ENCODE peak calls at places on chromosomes 16 and 17, in six cellular contexts. R is adipocyte; E is CD4-positive, CD25-positive, alpha-beta regulatory T cell; B is PC-9; K is IMR-90; U is A549. A is an unnamed sample. For H3K4me1, the result is how much of the 10 kb centered on the place peaks cover.

GRCh38 chr16:17354121-17354750 is 116.5 kb downstream of the XYLT1 start:
- DNase-seq in K (no peak), B (no peak), E (no peak), R (no peak), U (no peak), A (no peak)

GRCh38 chr17:67210915-67211314 is 34.1 kb downstream of the HELZ start:
- DNase-seq in R (no peak), U (no peak), E (no peak), K (no peak), B (no peak), A (no peak)

GRCh38 chr17:70271200-70271599 is 101.9 kb downstream of the KCNJ2 start:
- DNase-seq in B (no peak), E (no peak), K (no peak), R (no peak), U (no peak), A (no peak)

GRCh38 chr17:49513616-49514373 is 18.7 kb downstream of the NGFR start:
- DNase-seq in K (no peak), U (no peak), R (no peak), B (no peak), E (no peak), A (no peak)

GRCh38 chr17:73987395-73987794 is 216.1 kb upstream of the RPL38 start:
- DNase-seq in R (no peak), B (no peak), K (no peak), U (no peak), E (no peak), A (no peak)

GRCh38 chr16:15967223-15967546 is 17.8 kb downstream of the ABCC1 start:
- DNase-seq in K (no peak), E (no peak), U (no peak), R (no peak), B (no peak), A (peak)

GRCh38 chr16:62240722-62241121 is 204.5 kb upstream of the CDH8 start:
- DNase-seq in B (no peak), U (no peak), R (no peak), K (no peak), E (no peak), A (no peak)

GRCh38 chr16:54928421-54929089 is 2.1 kb upstream of the IRX5 start:
- DNase-seq in K (no peak), R (peak), E (no peak), B (peak), U (peak), A (peak)

GRCh38 chr17:32157225-32157624 is 14.9 kb downstream of the RHOT1 start:
- DNase-seq in B (peak), E (no peak), R (peak), U (no peak), K (peak), A (peak)

GRCh38 chr16:50751528-50751927 is 9.6 kb downstream of the CYLD start:
- DNase-seq in K (no peak), U (no peak), E (no peak), R (no peak), B (no peak), A (no peak)

GRCh38 chr16:67555795-67556212 is 6.5 kb upstream of the CTCF start:
- DNase-seq in E (peak), B (peak), R (no peak), K (peak), U (no peak), A (peak)

GRCh38 chr16:48596326-48596725 is 13.7 kb downstream of the N4BP1 start:
- DNase-seq in R (no peak), K (no peak), U (no peak), B (no peak), E (no peak), A (no peak)

GRCh38 chr17:82097187-82097918 is 683 bp downstream of the FASN start:
- DNase-seq in E (peak), B (peak), K (peak), U (peak), R (peak), A (peak)

GRCh38 chr16:57645691-57646387 is 17.4 kb downstream of the ADGRG1 start:
- DNase-seq in U (no peak), R (peak), K (peak), B (no peak), E (no peak), A (peak)

GRCh38 chr17:45021607-45022287 is 29.7 kb downstream of the DCAKD start:
- DNase-seq in K (peak), R (peak), E (peak), B (no peak), U (peak), A (peak)

GRCh38 chr17:45958994-45959665 is 39.9 kb upstream of the STH start:
- DNase-seq in U (no peak), B (no peak), K (no peak), E (no peak), R (no peak), A (no peak)

GRCh38 chr17:52606098-52606497 is 447.6 kb upstream of the CA10 start:
- DNase-seq in R (no peak), K (no peak), E (no peak), B (no peak), U (no peak), A (peak)

GRCh38 chr17:28282596-28282995 is 36.4 kb upstream of the TMEM97 start:
- DNase-seq in E (no peak), R (peak), U (no peak), K (peak), B (peak), A (peak)

GRCh38 chr16:67269766-67270165 is 9.6 kb upstream of the PLEKHG4 start:
- DNase-seq in U (no peak), B (no peak), K (no peak), R (no peak), E (no peak), A (peak)

GRCh38 chr16:65214196-65214595 is 92.3 kb upstream of the CDH11 start:
- DNase-seq in R (no peak), U (no peak), B (no peak), K (peak), E (no peak), A (peak)

GRCh38 chr17:69452664-69453260 is 38.3 kb downstream of the MAP2K6 start:
- DNase-seq in U (no peak), E (no peak), B (no peak), R (no peak), K (no peak), A (no peak)

GRCh38 chr16:1514507-1514906 is 19.0 kb upstream of the TMEM204 start:
- DNase-seq in R (no peak), E (no peak), U (no peak), K (no peak), B (no peak), A (no peak)

GRCh38 chr17:28180449-28180848 is 138.0 kb downstream of the NLK start:
- DNase-seq in K (peak), B (no peak), U (no peak), R (peak), E (no peak), A (peak)

GRCh38 chr16:66846831-66847230 is 2.6 kb downstream of the CA7 start:
- DNase-seq in U (no peak), E (no peak), R (no peak), K (no peak), B (no peak), A (no peak)

GRCh38 chr16:59236804-59237463 is 502.8 kb upstream of the GOT2 start:
- DNase-seq in U (no peak), K (no peak), B (no peak), E (no peak), R (no peak), A (no peak)

GRCh38 chr16:14358697-14359305 is 271.3 kb downstream of the PARN start:
- DNase-seq in E (no peak), R (no peak), B (no peak), U (no peak), K (no peak), A (no peak)

GRCh38 chr17:29273924-29274323 is 20.0 kb downstream of the NUFIP2 start:
- DNase-seq in B (no peak), K (no peak), U (no peak), R (no peak), E (no peak), A (no peak)

GRCh38 chr17:49381033-49381432 is 19.0 kb upstream of the ZNF652 start:
- DNase-seq in U (no peak), B (no peak), E (no peak), R (no peak), K (no peak), A (no peak)

GRCh38 chr17:2594657-2595085 is 1.2 kb downstream of the PAFAH1B1 start:
- DNase-seq in E (peak), U (no peak), B (no peak), K (no peak), R (peak), A (peak)

GRCh38 chr17:17084317-17084835 is 42.1 kb downstream of the MPRIP start:
- DNase-seq in B (no peak), K (no peak), U (no peak), R (no peak), E (no peak), A (no peak)

GRCh38 chr16:23896832-23897821 is 61.3 kb downstream of the PRKCB start:
- DNase-seq in E (no peak), R (no peak), B (no peak), K (no peak), U (no peak), A (no peak)

GRCh38 chr17:64781013-64781392 is 118.9 kb upstream of the SMURF2 start:
- DNase-seq in B (no peak), K (no peak), R (no peak), U (no peak), E (no peak), A (peak)

GRCh38 chr17:2084129-2084765 is 29.3 kb downstream of the HIC1 start:
- DNase-seq in R (peak), U (no peak), B (peak), E (no peak), K (peak), A (peak)

GRCh38 chr16:3770530-3770929 is 53.2 kb upstream of the TRAP1 start:
- DNase-seq in K (no peak), R (no peak), U (no peak), E (no peak), B (no peak), A (no peak)

GRCh38 chr16:70741779-70742125 is 55.9 kb upstream of the MTSS2 start:
- DNase-seq in U (no peak), R (no peak), B (no peak), K (no peak), E (no peak), A (no peak)

GRCh38 chr17:65121916-65122821 is 15.0 kb upstream of the RGS9 start:
- DNase-seq in U (no peak), R (no peak), K (no peak), B (no peak), E (no peak), A (no peak)

GRCh38 chr17:63622571-63623390 is 564 bp downstream of the MAP3K3 start:
- DNase-seq in K (peak), U (peak), R (peak), B (peak), E (peak), A (peak)
- H3K4me1 ChIP-seq in K (under half), U (under half), R (under half), B (under half), E (under half), A (under half)

DNA sequence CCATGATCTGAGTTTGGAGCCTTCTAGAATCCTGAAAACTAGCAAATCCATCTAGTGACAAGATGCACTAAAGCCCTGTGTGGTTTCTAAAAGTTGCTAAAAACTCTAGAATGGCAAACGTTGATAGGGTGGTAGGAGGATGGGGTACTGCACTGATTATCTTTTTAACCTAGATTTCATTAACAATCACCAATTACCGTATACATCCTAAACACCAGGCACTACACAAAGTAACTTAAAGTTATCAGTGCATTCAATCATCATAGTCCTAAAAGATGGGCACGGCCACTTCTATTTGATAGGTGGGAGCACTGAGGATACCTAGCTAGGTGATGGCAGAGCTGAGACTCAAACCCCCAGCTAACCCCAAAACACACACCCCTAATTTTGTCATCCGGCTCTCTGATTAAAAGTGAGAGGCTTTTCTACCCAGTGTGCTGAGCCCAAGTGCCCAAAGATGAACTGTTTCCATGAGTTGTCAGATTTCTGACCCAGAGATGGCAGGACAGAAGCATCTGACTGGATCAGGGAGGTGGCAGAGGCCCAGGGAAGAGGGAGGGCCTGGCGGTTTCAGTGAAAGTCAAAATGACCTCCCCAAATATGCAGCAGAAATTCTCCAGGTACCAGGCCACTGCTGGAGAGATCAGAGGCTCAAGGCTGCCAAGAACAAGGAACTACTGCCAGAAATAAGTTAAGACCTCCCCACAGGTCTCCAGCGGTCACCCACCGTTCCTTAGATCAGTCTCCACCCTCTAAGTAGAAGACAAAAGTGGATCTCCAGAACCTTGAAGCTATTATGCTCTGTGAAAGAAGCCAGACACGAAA is 396.8 kb downstream of the SOX9 start:
- DNase-seq in U (no peak), B (no peak), K (no peak), R (no peak), E (no peak), A (no peak)
- H3K4me1 ChIP-seq in U (half or more), B (under half), K (under half), R (under half), E (under half), A (under half)

DNA sequence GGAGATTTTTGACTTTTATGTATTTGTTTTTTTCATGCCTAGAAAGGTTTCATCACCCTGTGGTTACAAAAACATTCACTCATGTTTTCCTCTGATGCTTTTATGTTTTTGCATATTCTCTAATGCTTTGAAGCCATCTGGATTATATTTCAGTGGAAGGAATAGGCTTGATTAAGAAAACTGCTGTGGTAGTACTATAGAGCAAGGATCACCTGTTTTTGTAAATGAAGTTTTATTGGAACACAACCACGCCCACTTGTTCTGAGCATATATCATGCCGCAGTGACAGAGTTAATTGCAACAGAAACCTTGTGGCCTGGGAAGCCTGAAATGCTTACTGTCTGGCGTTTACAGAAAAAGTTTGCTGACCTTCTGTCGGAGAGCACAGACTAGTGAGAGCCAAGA is 11.5 kb downstream of the COX10 start:
- DNase-seq in E (no peak), R (peak), U (no peak), B (no peak), K (no peak), A (peak)
- H3K4me1 ChIP-seq in E (under half), R (under half), U (under half), B (under half), K (under half), A (under half)

GRCh38 chr17:77186141-77186604 is 45.4 kb downstream of the SEC14L1 start:
- DNase-seq in E (no peak), K (no peak), R (no peak), B (no peak), U (no peak), A (no peak)

GRCh38 chr17:77184474-77184873 is 43.7 kb downstream of the SEC14L1 start:
- DNase-seq in B (no peak), E (no peak), U (no peak), R (peak), K (no peak), A (peak)

GRCh38 chr17:77182773-77183172 is 42.0 kb downstream of the SEC14L1 start:
- DNase-seq in E (no peak), B (no peak), U (no peak), K (no peak), R (no peak), A (no peak)

GRCh38 chr17:77182205-77182604 is 41.4 kb downstream of the SEC14L1 start:
- DNase-seq in K (no peak), R (no peak), B (no peak), U (no peak), E (no peak), A (no peak)

DNA sequence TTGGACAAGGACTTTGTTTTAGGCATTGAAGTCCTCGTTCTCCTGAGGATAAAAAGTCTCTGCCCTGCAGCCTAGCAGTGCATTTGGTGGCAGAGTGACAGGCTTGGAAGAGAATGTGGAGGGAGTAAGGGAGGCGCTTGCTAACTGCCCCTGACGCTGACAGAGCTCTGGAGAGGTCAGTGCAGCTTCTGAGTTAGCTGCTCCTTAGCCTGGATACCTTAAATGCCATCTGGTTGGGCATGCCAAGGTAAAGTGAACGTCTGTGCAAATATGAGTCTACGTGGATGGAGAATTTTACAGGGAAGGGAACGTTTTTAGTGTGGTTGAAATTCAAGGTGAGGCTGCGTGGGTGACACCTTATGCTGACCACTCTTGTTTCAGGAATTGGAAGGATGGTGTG is 44.4 kb downstream of the SEC14L1 start:
- DNase-seq in U (no peak), E (no peak), K (no peak), B (no peak), R (no peak), A (peak)
- H3K4me1 ChIP-seq in U (under half), E (half or more), K (under half), B (under half), R (under half), A (under half)

DNA sequence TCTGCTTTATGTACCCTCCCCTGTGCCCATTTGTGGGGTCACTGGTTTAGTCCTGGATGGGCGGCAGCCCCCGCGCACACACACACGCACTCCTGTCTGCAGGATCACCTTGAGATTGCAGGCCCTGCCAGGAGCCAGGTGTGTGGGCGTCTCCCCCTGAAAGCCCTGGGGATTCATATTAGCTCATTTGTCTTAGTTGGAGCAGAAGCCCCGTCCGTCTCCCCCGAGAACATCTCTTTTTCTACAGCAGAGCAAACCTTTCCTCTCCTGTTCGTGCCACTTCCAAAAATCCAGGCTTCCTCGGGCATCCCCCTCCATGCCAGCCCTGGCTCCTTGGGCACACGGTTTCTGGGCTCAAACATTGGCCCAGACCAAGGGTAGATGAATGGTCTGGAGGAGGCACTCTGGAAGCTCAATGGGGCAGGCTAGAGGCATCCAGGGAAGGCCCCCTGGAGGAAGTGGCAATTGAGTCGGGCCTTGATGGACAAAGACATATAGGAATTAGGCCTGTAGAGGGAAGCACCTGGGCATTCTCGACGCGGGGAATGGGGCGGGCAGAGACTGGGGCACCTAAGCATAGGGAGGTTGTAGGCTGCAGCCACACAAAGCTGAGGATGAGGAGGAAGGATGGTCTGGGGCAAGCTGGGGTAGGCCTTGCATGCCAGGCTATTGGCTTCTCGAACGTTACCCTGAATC is 218.5 kb upstream of the GSE1 start:
- DNase-seq in E (no peak), K (no peak), B (no peak), R (no peak), U (no peak), A (no peak)
- H3K4me1 ChIP-seq in E (under half), K (under half), B (under half), R (under half), U (half or more), A (under half)

DNA sequence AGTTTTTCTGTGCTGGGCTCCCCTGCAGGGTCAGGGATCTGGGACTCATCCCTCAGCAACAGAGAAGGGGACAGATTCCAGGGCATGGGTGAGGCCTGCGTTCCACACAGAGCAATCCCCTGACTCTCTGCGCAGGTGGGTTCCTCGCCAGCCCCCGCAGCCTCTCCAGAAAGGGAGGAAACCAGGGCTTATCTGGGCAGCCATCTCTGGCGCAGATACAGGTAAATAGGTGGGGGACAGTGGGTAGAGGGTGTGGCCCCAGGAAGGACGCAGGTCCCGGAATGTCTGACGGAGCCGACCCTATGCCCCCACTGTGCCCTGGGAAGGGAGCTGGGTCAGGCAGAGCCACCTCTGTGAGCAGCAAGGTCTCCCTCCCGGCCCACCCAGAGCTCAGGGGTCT is 23.2 kb downstream of the PIEZO1 start:
- DNase-seq in R (no peak), K (no peak), E (no peak), U (no peak), B (peak), A (no peak)
- H3K4me1 ChIP-seq in R (under half), K (under half), E (under half), U (under half), B (half or more), A (under half)

DNA sequence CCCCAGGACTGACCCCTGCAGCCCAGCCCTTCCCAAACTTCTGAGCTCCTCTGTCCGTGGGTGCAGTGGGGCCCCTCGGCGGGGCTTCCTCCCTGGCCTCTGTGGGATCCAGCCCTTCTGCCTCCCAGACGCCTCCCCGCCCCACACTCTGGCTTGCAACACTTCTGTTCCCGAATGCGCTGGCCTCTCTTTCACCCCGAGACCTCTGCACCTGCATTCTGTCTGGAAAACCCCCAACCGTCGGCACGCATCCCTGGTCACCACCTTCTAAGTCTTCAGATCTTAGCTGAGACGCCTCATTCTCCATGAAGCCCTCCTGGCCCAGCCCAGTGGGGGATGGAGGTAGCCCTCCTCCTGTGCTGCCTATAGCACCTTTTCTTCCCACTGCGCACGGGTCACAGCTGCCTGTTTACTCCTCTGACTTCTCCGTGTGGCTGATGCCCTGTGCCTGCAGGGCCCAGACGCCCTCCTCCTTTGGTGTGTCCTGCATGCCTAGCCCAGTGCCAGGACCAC is 26.4 kb downstream of the TMEM235 start:
- DNase-seq in U (no peak), R (peak), K (peak), E (no peak), B (no peak), A (no peak)
- H3K4me1 ChIP-seq in U (under half), R (under half), K (under half), E (half or more), B (under half), A (under half)

A was measured in GM23248.